ENCODE peak calls at places on chromosomes 5 and 9, in four cellular contexts. P, O, S and Y are unnamed samples.

GRCh38 chr5:141605523-141606277 is 13.1 kb downstream of the DIAPH1 start:
- DNase-seq in P (no peak), O (no peak), S (peak), Y (no peak)

GRCh38 chr5:176844706-176845391 is 34.5 kb downstream of the UNC5A start:
- DNase-seq in P (no peak), O (no peak), S (no peak), Y (no peak)

GRCh38 chr9:100131875-100132430 is 32.9 kb downstream of the INVS start:
- DNase-seq in P (no peak), O (no peak), S (no peak), Y (no peak)

GRCh38 chr5:59645380-59645779 is 248.1 kb downstream of the PDE4D start:
- DNase-seq in P (no peak), O (no peak), S (no peak), Y (no peak)

GRCh38 chr9:127059648-127060365 is 62.6 kb downstream of the ANGPTL2 start:
- DNase-seq in P (no peak), O (no peak), S (no peak), Y (no peak)

GRCh38 chr5:59536875-59537274 is 356.7 kb downstream of the PDE4D start:
- DNase-seq in P (no peak), O (no peak), S (no peak), Y (no peak)

GRCh38 chr9:84782228-84782866 is 112.8 kb downstream of the NTRK2 start:
- DNase-seq in P (no peak), O (no peak), S (no peak), Y (no peak)

GRCh38 chr9:136764301-136764891 is at the start of gene LCN15:
- DNase-seq in P (no peak), O (no peak), S (no peak), Y (no peak)

GRCh38 chr9:83572524-83572923 is 34.3 kb upstream of the FRMD3 start:
- DNase-seq in P (no peak), O (no peak), S (no peak), Y (peak)

GRCh38 chr9:83238871-83239624 is 176.1 kb upstream of the RASEF start:
- DNase-seq in P (no peak), O (no peak), S (no peak), Y (peak)

GRCh38 chr5:72456391-72457060 is 50.7 kb downstream of the ZNF366 start:
- DNase-seq in P (no peak), O (no peak), S (no peak), Y (no peak)

DNA sequence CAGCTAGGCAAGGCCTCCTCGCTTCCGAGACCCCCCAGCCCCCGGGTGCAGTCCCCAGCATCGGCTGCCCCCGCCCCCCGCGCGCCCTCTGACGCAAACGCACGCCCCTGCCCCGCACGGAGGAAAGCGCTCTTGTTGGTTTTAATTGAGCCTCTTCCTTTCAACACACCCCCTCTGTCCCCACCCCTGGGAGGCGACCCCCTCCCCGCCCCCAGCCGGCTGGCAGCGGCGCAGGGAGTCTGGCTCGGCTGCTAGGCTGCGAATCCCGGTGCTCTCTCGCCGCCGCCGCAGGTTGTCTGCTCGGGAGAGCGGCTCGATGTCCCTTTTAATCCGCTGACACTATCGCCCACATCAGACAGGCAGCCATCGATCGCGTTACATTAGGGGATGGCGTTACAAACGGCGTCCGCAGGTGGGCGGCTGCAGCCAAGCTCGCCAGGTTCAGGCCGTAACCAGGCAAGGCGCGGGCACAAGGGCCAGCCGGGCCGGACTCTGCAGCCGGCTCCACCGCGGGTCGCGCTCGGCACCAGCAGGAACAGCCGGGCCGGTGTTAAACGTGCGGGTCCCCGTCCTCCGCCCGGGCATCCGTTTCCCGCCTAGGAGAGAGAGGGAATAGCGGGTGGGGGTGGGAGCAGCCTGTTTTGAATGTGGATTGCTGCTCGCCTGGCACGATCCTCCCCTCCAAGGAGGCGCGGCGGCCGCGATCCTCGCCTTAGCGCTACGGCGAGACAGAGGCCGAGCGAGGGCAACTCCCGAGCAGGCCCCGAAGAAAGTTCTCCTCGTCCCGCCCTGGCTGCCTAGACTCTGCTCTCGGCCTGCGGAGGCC is 1.2 kb downstream of the NR2F1-AS1 start:
- DNase-seq in P (peak), O (peak), S (no peak), Y (no peak)
- H3K4me3 ChIP-seq in P (peak), O (peak), S (peak), Y (peak)

DNA sequence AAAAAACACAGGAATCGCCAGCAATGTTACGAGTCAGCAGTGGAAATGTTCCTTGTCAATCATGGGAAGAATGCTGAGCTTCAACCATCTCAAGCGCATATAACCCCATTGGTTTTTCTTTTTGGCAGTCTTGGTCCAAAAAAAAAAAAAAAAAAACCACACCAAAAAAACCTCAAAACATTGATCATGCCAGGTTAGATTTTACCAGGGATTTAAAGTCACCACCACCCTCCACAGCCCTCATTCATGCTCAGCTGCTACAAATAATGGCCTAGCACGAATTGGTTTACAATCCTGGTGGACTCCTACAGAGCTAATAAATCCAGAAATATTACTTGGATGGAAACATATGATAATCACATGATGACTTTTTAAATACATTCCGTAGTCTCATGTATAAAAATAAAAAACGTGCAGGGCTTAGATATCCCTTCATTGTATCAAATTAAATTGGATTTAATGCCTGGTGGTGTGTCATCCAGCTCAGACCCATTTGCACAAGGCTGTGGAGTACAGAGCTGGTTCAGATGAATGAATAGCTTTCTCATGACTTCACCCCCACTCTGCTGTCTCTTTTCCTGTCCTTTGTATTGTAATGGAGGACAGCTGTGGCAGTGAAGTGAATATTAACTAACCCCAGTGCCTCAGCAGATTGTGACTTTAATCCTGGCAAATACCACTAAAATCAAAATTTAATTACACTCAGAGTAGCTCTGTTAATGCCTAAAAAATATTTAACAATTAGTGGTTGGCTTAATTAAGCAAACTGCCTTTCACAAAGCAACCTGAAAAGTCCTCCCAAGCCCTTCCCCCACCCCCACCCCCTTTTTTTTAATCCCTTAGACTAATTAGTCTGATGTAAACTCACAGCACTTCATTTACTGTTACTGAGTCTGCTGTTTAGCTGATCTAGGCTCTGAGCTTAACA is 626.5 kb upstream of the ZNF608 start:
- DNase-seq in P (peak), O (peak), S (no peak), Y (peak)
- H3K27ac ChIP-seq in P (peak), O (peak), S (no peak), Y (no peak)

GRCh38 chr9:37029304-37029775 is 4.7 kb downstream of the PAX5 start:
- DNase-seq in P (peak), O (peak), S (no peak), Y (no peak)
- H3K4me3 ChIP-seq in P (peak), O (peak), S (no peak), Y (no peak)

GRCh38 chr5:140106101-140106500 is 7.8 kb upstream of the PURA start:
- DNase-seq in P (no peak), O (no peak), S (no peak), Y (no peak)
- H3K27ac ChIP-seq in P (no peak), O (no peak), S (no peak), Y (no peak)

GRCh38 chr5:150454492-150455229 is 5.1 kb upstream of the RPS14 start:
- DNase-seq in P (no peak), O (no peak), S (no peak), Y (no peak)
- H3K4me3 ChIP-seq in P (no peak), O (no peak), S (no peak), Y (no peak)

GRCh38 chr9:134320195-134320885 is 5.9 kb upstream of the RXRA start:
- DNase-seq in P (peak), O (peak), S (no peak), Y (peak)
- H3K27ac ChIP-seq in P (no peak), O (peak), S (no peak), Y (peak)

DNA sequence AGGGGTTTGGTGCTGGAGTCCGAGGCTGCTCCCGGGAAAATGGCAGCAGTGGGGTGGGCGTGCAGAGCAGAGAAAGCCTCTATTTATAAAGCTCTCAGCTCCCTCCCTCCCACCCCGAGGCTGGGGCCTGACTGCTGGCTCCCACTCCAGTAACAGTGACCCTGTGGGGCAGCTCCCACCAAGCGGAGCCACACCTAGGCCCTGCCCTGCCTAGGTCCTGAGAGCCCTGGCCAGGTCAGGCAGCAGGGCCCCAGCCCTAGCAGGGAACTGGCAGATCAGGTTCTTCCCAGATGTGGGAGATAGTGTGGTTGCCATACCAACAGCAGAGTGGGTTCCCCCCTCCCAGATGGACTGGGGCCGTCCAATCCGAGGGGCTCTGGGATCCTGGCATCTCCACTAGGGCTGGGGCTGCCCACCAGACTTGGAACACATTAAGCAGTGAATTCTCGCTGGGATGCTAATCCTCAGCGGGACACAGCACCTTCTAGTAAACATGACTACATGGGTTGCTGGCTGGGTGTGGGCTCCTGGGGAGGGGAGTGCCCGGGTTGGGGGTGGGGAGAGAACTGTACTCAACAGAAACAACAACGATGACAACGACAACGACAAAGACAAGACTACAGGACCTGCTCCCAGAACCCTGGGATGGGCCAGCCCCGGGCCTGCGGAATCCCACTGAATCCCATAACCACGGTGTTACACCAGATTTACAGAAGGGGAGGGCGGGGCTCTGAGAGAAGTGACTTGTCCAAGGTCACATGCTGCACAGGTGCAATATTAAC is 1.5 kb downstream of the SH3GLB2 start:
- DNase-seq in P (peak), O (peak), S (no peak), Y (peak)
- H3K4me3 ChIP-seq in P (peak), O (peak), S (peak), Y (no peak)